ENCODE peak calls at places on chromosome 22, in nine cellular contexts. One of them, this sample, is unnamed.

GRCh38 chr22:49321477-49322055 is 506.1 kb downstream of the BRD1 start:
- DNase-seq in RWPE2: no peak
- DNase-seq in HCT116: no peak
- DNase-seq in endodermal cell: peak
- DNase-seq in brain microvascular endothelial cell: no peak
- DNase-seq in lower lobe of right lung: peak
- DNase-seq in left ventricle myocardium inferior: no peak
- DNase-seq in A549: no peak
- DNase-seq in fibroblast of lung: no peak
- DNase-seq in this sample: no peak

GRCh38 chr22:48104102-48104738 is 1341.8 kb downstream of the TBC1D22A start:
- DNase-seq in RWPE2: no peak
- DNase-seq in HCT116: no peak
- DNase-seq in endodermal cell: no peak
- DNase-seq in brain microvascular endothelial cell: no peak
- DNase-seq in lower lobe of right lung: no peak
- DNase-seq in left ventricle myocardium inferior: no peak
- DNase-seq in A549: no peak
- DNase-seq in fibroblast of lung: no peak
- DNase-seq in this sample: no peak

GRCh38 chr22:38464992-38465672 is 2.8 kb upstream of the KDELR3 start:
- DNase-seq in RWPE2: no peak
- DNase-seq in HCT116: no peak
- DNase-seq in endodermal cell: no peak
- DNase-seq in brain microvascular endothelial cell: no peak
- DNase-seq in lower lobe of right lung: peak
- DNase-seq in left ventricle myocardium inferior: no peak
- DNase-seq in A549: no peak
- DNase-seq in fibroblast of lung: no peak
- DNase-seq in this sample: no peak

GRCh38 chr22:43897751-43898261 is 6.0 kb upstream of the PNPLA5 start:
- DNase-seq in RWPE2: no peak
- DNase-seq in HCT116: no peak
- DNase-seq in endodermal cell: no peak
- DNase-seq in brain microvascular endothelial cell: peak
- DNase-seq in lower lobe of right lung: no peak
- DNase-seq in left ventricle myocardium inferior: no peak
- DNase-seq in A549: no peak
- DNase-seq in fibroblast of lung: peak
- DNase-seq in this sample: peak

GRCh38 chr22:24578355-24579241 is 14.3 kb downstream of the LRRC75B start:
- DNase-seq in RWPE2: no peak
- DNase-seq in HCT116: no peak
- DNase-seq in endodermal cell: no peak
- DNase-seq in brain microvascular endothelial cell: no peak
- DNase-seq in lower lobe of right lung: no peak
- DNase-seq in left ventricle myocardium inferior: no peak
- DNase-seq in A549: no peak
- DNase-seq in fibroblast of lung: peak
- DNase-seq in this sample: no peak

GRCh38 chr22:36350751-36351594 is 36.8 kb downstream of the MYH9 start:
- DNase-seq in RWPE2: no peak
- DNase-seq in HCT116: no peak
- DNase-seq in endodermal cell: peak
- DNase-seq in brain microvascular endothelial cell: no peak
- DNase-seq in lower lobe of right lung: no peak
- DNase-seq in left ventricle myocardium inferior: no peak
- DNase-seq in A549: peak
- DNase-seq in fibroblast of lung: peak
- DNase-seq in this sample: no peak

GRCh38 chr22:37237371-37238268 is 6.4 kb downstream of the RAC2 start:
- DNase-seq in RWPE2: peak
- DNase-seq in HCT116: no peak
- DNase-seq in endodermal cell: peak
- DNase-seq in brain microvascular endothelial cell: no peak
- DNase-seq in lower lobe of right lung: peak
- DNase-seq in left ventricle myocardium inferior: no peak
- DNase-seq in A549: no peak
- DNase-seq in fibroblast of lung: no peak
- DNase-seq in this sample: no peak

GRCh38 chr22:36417281-36417686 is 29.5 kb upstream of the MYH9 start:
- DNase-seq in RWPE2: peak
- DNase-seq in HCT116: no peak
- DNase-seq in endodermal cell: peak
- DNase-seq in brain microvascular endothelial cell: no peak
- DNase-seq in lower lobe of right lung: peak
- DNase-seq in left ventricle myocardium inferior: no peak
- DNase-seq in A549: no peak
- DNase-seq in fibroblast of lung: peak
- DNase-seq in this sample: no peak

GRCh38 chr22:50188356-50188755 is 2.6 kb downstream of the TRABD start:
- DNase-seq in RWPE2: no peak
- DNase-seq in HCT116: no peak
- DNase-seq in endodermal cell: no peak
- DNase-seq in brain microvascular endothelial cell: no peak
- DNase-seq in lower lobe of right lung: peak
- DNase-seq in left ventricle myocardium inferior: no peak
- DNase-seq in A549: no peak
- DNase-seq in fibroblast of lung: no peak
- DNase-seq in this sample: no peak

GRCh38 chr22:33891992-33892391 is 28.3 kb downstream of the LARGE1 start:
- DNase-seq in RWPE2: no peak
- DNase-seq in HCT116: no peak
- DNase-seq in endodermal cell: no peak
- DNase-seq in brain microvascular endothelial cell: no peak
- DNase-seq in lower lobe of right lung: no peak
- DNase-seq in left ventricle myocardium inferior: no peak
- DNase-seq in A549: no peak
- DNase-seq in fibroblast of lung: no peak
- DNase-seq in this sample: no peak

GRCh38 chr22:19977296-19978243 is 36.0 kb upstream of the TXNRD2 start:
- DNase-seq in RWPE2: no peak
- DNase-seq in HCT116: no peak
- DNase-seq in endodermal cell: no peak
- DNase-seq in brain microvascular endothelial cell: no peak
- DNase-seq in lower lobe of right lung: no peak
- DNase-seq in left ventricle myocardium inferior: no peak
- DNase-seq in A549: no peak
- DNase-seq in fibroblast of lung: no peak
- DNase-seq in this sample: no peak

GRCh38 chr22:19974233-19974861 is 32.7 kb upstream of the TXNRD2 start:
- DNase-seq in RWPE2: no peak
- DNase-seq in HCT116: peak
- DNase-seq in endodermal cell: peak
- DNase-seq in brain microvascular endothelial cell: peak
- DNase-seq in lower lobe of right lung: peak
- DNase-seq in left ventricle myocardium inferior: no peak
- DNase-seq in A549: peak
- DNase-seq in fibroblast of lung: peak
- DNase-seq in this sample: peak

GRCh38 chr22:19976671-19977070 is 35.1 kb upstream of the TXNRD2 start:
- DNase-seq in RWPE2: no peak
- DNase-seq in HCT116: no peak
- DNase-seq in endodermal cell: no peak
- DNase-seq in brain microvascular endothelial cell: no peak
- DNase-seq in lower lobe of right lung: no peak
- DNase-seq in left ventricle myocardium inferior: no peak
- DNase-seq in A549: no peak
- DNase-seq in fibroblast of lung: no peak
- DNase-seq in this sample: no peak

GRCh38 chr22:19974935-19975706 is 33.5 kb upstream of the TXNRD2 start:
- DNase-seq in RWPE2: no peak
- DNase-seq in HCT116: no peak
- DNase-seq in endodermal cell: peak
- DNase-seq in brain microvascular endothelial cell: no peak
- DNase-seq in lower lobe of right lung: no peak
- DNase-seq in left ventricle myocardium inferior: no peak
- DNase-seq in A549: no peak
- DNase-seq in fibroblast of lung: no peak
- DNase-seq in this sample: no peak

DNA sequence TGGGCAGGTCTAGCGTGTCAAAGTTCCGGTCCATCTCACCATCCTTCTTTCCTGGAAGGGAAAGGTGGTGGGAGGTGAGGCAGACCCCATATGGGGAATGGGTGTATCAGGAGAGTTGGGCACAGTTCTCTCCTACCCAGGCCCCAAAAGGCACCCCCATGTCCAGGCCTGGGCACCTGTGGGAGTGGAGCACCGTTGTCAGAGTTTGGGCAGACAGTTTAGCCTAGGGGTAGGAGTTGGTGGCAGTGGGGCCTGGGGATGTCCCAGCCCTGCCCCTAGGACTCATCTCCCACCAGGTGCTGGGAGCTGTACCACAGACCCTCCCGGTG is 34.1 kb upstream of the TXNRD2 start:
- DNase-seq in RWPE2: no peak
- DNase-seq in HCT116: no peak
- DNase-seq in endodermal cell: no peak
- DNase-seq in brain microvascular endothelial cell: no peak
- DNase-seq in lower lobe of right lung: no peak
- DNase-seq in left ventricle myocardium inferior: no peak
- DNase-seq in A549: no peak
- DNase-seq in fibroblast of lung: no peak
- DNase-seq in this sample: no peak
- H3K4me3 ChIP-seq in RWPE2: no peak
- H3K4me3 ChIP-seq in HCT116: no peak
- H3K4me3 ChIP-seq in endodermal cell: no peak
- H3K4me3 ChIP-seq in brain microvascular endothelial cell: no peak
- H3K4me3 ChIP-seq in lower lobe of right lung: no peak
- H3K4me3 ChIP-seq in left ventricle myocardium inferior: no peak
- H3K4me3 ChIP-seq in A549: no peak
- H3K4me3 ChIP-seq in fibroblast of lung: no peak
- H3K4me3 ChIP-seq in this sample: no peak

DNA sequence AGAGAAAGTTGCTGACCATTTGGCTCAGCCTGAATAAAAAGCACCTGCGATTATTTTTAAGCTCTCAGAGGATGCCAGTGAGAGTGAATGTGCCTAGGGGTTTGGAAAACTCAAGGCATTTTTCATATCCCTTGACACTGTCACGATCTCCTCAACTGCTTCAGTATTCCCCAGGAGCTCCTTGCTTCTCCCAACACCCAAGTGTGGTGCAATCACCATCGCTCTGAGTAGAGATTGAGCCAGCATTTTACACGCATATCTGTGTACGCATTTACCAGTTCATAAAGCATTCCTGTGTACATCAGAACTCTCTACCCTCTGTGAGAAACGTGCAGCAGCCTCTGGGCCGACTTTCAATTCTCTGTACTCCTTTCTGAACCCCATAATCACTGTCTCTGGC is 1.3 kb downstream of the SRRD start:
- DNase-seq in RWPE2: no peak
- DNase-seq in HCT116: no peak
- DNase-seq in endodermal cell: no peak
- DNase-seq in brain microvascular endothelial cell: no peak
- DNase-seq in lower lobe of right lung: no peak
- DNase-seq in left ventricle myocardium inferior: no peak
- DNase-seq in A549: no peak
- DNase-seq in fibroblast of lung: peak
- DNase-seq in this sample: no peak
- H3K27ac ChIP-seq in RWPE2: peak
- H3K27ac ChIP-seq in HCT116: no peak
- H3K27ac ChIP-seq in endodermal cell: no peak
- H3K27ac ChIP-seq in brain microvascular endothelial cell: no peak
- H3K27ac ChIP-seq in lower lobe of right lung: peak
- H3K27ac ChIP-seq in left ventricle myocardium inferior: peak
- H3K27ac ChIP-seq in A549: no peak
- H3K27ac ChIP-seq in fibroblast of lung: peak
- H3K27ac ChIP-seq in this sample: peak

DNA sequence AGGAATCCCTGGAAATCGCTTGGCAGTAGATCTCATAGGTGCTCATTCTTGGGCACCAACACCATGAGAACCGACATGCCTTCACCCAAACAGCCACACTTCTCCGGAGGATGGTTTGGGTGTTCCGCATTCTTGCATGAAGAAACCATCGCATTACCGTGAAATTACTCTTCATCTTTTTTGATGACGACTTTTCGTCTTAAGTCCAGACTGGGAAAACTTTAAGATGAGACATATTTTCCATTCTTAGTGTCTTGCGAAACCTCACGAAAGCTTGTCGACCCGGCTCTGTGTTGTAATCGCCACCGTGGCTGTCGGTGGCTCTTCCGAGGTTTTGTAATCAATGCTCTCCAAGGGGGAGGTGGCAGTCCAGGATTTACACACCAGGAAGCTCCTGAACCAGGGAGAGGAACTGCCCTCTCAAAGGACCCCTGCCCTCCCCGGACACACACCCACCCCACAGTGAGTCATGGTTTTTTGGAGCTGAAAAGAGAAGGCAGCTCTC is 1.7 kb downstream of the TOM1 start:
- DNase-seq in RWPE2: no peak
- DNase-seq in HCT116: no peak
- DNase-seq in endodermal cell: no peak
- DNase-seq in brain microvascular endothelial cell: peak
- DNase-seq in lower lobe of right lung: peak
- DNase-seq in left ventricle myocardium inferior: no peak
- DNase-seq in A549: peak
- DNase-seq in fibroblast of lung: peak
- DNase-seq in this sample: no peak
- H3K4me3 ChIP-seq in RWPE2: no peak
- H3K4me3 ChIP-seq in HCT116: no peak
- H3K4me3 ChIP-seq in endodermal cell: no peak
- H3K4me3 ChIP-seq in brain microvascular endothelial cell: peak
- H3K4me3 ChIP-seq in lower lobe of right lung: peak
- H3K4me3 ChIP-seq in left ventricle myocardium inferior: peak
- H3K4me3 ChIP-seq in A549: peak
- H3K4me3 ChIP-seq in fibroblast of lung: peak
- H3K4me3 ChIP-seq in this sample: no peak

DNA sequence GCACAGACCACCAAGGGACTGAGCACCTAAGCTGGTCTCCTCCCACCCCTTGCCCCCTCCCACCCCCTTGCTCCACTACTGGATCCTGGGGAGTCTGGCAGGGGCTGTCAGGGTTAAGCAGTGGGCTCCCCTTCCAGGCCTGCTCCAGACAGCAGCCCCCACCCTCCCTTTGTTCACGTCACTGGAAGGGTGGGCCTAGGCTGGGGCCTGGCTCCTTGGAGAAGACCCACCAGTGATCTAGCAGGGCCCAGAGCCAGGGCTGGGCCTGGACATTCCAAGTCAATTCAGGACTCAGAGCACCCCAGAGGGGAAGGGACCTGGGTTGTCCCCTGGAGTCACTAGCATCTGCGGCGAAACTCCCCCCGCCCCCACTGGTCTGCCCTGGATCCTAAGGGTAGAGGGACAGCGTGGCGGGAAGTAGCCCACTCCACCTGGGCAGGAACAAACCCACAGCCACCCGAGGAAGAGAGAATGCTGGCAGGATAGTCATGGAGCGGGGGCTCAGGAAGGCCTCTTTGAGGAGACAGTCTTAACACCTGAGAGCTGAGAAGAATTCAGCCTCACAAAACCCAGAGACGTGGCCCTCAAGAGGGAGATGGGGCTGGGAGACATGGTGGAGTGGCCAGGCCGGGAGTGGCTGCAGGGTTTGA is 45.8 kb downstream of the IGLL1 start:
- DNase-seq in RWPE2: peak
- DNase-seq in HCT116: no peak
- DNase-seq in endodermal cell: no peak
- DNase-seq in brain microvascular endothelial cell: no peak
- DNase-seq in lower lobe of right lung: peak
- DNase-seq in left ventricle myocardium inferior: no peak
- DNase-seq in A549: no peak
- DNase-seq in fibroblast of lung: no peak
- DNase-seq in this sample: peak
- H3K27ac ChIP-seq in RWPE2: no peak
- H3K27ac ChIP-seq in HCT116: no peak
- H3K27ac ChIP-seq in endodermal cell: no peak
- H3K27ac ChIP-seq in brain microvascular endothelial cell: no peak
- H3K27ac ChIP-seq in lower lobe of right lung: no peak
- H3K27ac ChIP-seq in left ventricle myocardium inferior: no peak
- H3K27ac ChIP-seq in A549: peak
- H3K27ac ChIP-seq in fibroblast of lung: no peak
- H3K27ac ChIP-seq in this sample: peak

This sample was measured in cardiac muscle cell.